ENCODE peak calls at places on chromosomes 2 and 18, in nine cellular contexts. D is neural progenitor cell; R is brain microvascular endothelial cell; M is foreskin fibroblast; G is lower leg skin; N is transverse colon; H is CD8-positive, alpha-beta T cell; L is vagina; F is HCT116. W is an unnamed sample.

GRCh38 chr2:44271296-44271695 is 4.0 kb upstream of the SLC3A1 start:
- DNase-seq in D (no peak), R (no peak), M (no peak), G (no peak), N (no peak), H (no peak), L (no peak), F (no peak), W (no peak)

GRCh38 chr18:58898427-58898826 is 33.8 kb downstream of the ZNF532 start:
- DNase-seq in D (no peak), R (no peak), M (no peak), G (no peak), N (no peak), H (no peak), L (no peak), F (no peak), W (no peak)

GRCh38 chr2:239247401-239248245 is 153.2 kb downstream of the HDAC4 start:
- DNase-seq in D (no peak), R (no peak), M (no peak), G (peak; percentile 68), N (peak; percentile 8), H (no peak), L (no peak), F (peak; percentile 99), W (no peak)

GRCh38 chr2:85705680-85706039 is 11.5 kb downstream of the GNLY start:
- DNase-seq in D (no peak), R (peak; percentile 81), M (peak; percentile 94), G (peak; percentile 90), N (peak; percentile 28), H (no peak), L (no peak), F (peak; percentile 66), W (no peak)

GRCh38 chr2:33019796-33020195 is 73.0 kb downstream of the LTBP1 start:
- DNase-seq in D (no peak), R (no peak), M (no peak), G (no peak), N (no peak), H (no peak), L (no peak), F (no peak), W (no peak)

GRCh38 chr18:23257686-23258565 is 122.6 kb downstream of the CABLES1 start:
- DNase-seq in D (no peak), R (peak; percentile 28), M (peak; percentile 32), G (no peak), N (no peak), H (no peak), L (no peak), F (no peak), W (no peak)

GRCh38 chr18:8911408-8912340 is 190.8 kb upstream of the NDUFV2 start:
- DNase-seq in D (no peak), R (no peak), M (no peak), G (no peak), N (no peak), H (no peak), L (no peak), F (no peak), W (no peak)

GRCh38 chr18:61502472-61502871 is 169.2 kb downstream of the CDH20 start:
- DNase-seq in D (peak; percentile 82), R (peak; percentile 57), M (peak; percentile 45), G (no peak), N (peak; percentile 17), H (no peak), L (no peak), F (peak; percentile 35), W (peak; percentile 31)

GRCh38 chr2:111675419-111676194 is 208.4 kb downstream of the ANAPC1 start:
- DNase-seq in D (no peak), R (no peak), M (no peak), G (peak; percentile 49), N (no peak), H (no peak), L (no peak), F (no peak), W (no peak)

GRCh38 chr2:11446733-11447248 is 19.2 kb downstream of the E2F6 start:
- DNase-seq in D (peak; percentile 80), R (peak; percentile 69), M (peak; percentile 42), G (peak; percentile 67), N (peak; percentile 48), H (peak; percentile 55), L (no peak), F (peak; percentile 22), W (peak; percentile 62)

GRCh38 chr18:14970027-14970426 is 222.1 kb downstream of the ANKRD30B start:
- DNase-seq in D (no peak), R (no peak), M (peak; percentile 33), G (peak; percentile 42), N (no peak), H (no peak), L (no peak), F (no peak), W (no peak)

GRCh38 chr2:20456049-20456665 is 9.3 kb downstream of the RHOB start:
- DNase-seq in D (no peak), R (no peak), M (no peak), G (peak; percentile 49), N (no peak), H (no peak), L (peak; percentile 87), F (no peak), W (no peak)

DNA sequence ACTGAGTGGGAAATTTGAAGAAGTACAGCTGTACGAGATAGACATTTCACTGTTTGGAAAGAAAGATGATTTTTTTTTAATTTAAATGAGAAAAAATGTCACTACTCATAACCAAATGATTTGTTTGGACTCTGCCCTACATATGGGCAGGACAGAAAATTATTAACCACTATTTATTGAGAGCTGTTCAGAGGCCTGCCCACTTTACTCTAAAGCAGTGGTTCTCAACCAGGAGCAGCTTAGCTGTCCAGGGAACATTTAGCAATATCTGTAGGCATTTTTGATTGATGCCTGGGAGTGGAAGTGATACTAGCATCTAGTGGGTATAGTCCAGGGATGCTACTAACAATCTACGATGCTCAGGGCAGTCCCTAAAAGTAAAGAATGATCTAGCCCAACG is 13.4 kb upstream of the DTNA start:
- DNase-seq in D (no peak), R (no peak), M (no peak), G (no peak), N (no peak), H (no peak), L (no peak), F (no peak), W (no peak)
- H3K4me3 ChIP-seq in D (no peak overlapping the region), R (no peak overlapping the region), M (no peak overlapping the region), G (no peak overlapping the region), N (no peak overlapping the region), H (no peak overlapping the region), L (no peak overlapping the region), F (no peak overlapping the region), W (no peak overlapping the region)

DNA sequence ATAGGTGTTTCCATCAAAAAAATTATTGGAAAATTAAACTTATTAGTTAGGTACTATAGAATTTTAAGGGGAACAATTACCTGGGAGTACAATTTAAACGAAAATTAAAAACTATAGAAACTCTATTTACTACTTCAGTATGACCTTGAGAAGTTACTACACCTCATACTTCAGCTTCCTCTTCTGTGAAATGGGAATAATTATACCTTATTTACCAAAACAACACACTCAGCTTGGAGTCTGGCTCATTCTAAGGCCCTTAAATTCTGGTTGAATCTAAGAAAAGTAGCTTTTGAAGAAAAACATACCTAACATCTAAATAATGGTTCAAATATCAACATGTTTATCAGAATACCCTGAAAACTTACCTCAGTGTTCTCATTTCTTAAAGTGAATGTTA is 2.7 kb downstream of the NABP1 start:
- DNase-seq in D (no peak), R (no peak), M (no peak), G (no peak), N (no peak), H (no peak), L (no peak), F (no peak), W (no peak)
- H3K4me3 ChIP-seq in D (no peak overlapping the region), R (peak overlapping the region; percentile 42), M (peak overlapping the region; percentile 82), G (no peak overlapping the region), N (no peak overlapping the region), H (no peak overlapping the region), L (no peak overlapping the region), F (no peak overlapping the region), W (no peak overlapping the region)

GRCh38 chr18:31586616-31587015 is 5.1 kb upstream of the TTR start:
- DNase-seq in D (no peak), R (no peak), M (no peak), G (no peak), N (no peak), H (no peak), L (no peak), F (no peak), W (no peak)
- H3K4me3 ChIP-seq in D (no peak overlapping the region), R (no peak overlapping the region), M (no peak overlapping the region), G (no peak overlapping the region), N (no peak overlapping the region), H (no peak overlapping the region), L (no peak overlapping the region), F (no peak overlapping the region), W (no peak overlapping the region)

DNA sequence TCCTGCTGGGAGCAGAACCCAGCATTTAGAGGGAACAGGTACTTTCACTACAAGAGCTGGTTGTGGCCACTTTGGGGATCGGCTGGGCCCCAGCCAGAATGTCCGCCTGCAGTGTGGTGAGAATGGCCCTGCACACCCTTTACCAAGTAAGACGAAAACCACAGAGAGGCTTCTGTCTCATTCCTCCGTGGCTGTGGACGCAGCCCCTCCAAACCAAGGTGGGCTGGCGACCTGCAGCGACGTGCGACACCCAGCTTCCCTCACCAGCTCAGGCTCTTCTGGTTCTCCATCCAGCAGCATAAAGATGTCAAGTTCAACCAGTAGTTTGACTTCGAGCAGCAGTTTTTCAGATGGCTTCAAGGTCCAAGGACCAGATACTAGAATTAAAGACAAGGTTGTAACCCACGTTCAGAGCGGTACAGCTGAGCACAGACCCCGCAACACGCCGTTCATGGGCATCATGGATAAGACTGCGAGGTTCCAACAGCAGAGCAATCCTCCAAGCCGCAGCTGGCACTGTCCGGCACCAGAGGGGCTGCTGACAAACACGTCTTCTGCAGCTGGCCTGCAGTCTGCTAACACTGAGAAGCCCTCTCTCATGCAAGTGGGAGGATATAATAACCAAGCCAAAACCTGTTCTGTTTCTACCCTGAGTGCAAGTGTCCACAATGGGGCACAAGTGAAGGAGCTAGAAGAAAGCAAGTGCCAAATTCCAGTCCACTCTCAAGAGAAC is 56.2 kb downstream of the WDSUB1 start:
- DNase-seq in D (no peak), R (no peak), M (no peak), G (peak; percentile 75), N (no peak), H (no peak), L (peak; percentile 76), F (no peak), W (no peak)
- H3K4me3 ChIP-seq in D (no peak overlapping the region), R (no peak overlapping the region), M (no peak overlapping the region), G (no peak overlapping the region), N (no peak overlapping the region), H (no peak overlapping the region), L (no peak overlapping the region), F (no peak overlapping the region), W (no peak overlapping the region)

GRCh38 chr2:5453648-5454390 is 238.4 kb upstream of the SOX11 start:
- DNase-seq in D (no peak), R (peak; percentile 80), M (no peak), G (no peak), N (no peak), H (no peak), L (no peak), F (no peak), W (no peak)
- H3K4me3 ChIP-seq in D (no peak overlapping the region), R (peak overlapping the region; percentile 17), M (no peak overlapping the region), G (no peak overlapping the region), N (no peak overlapping the region), H (no peak overlapping the region), L (no peak overlapping the region), F (no peak overlapping the region), W (no peak overlapping the region)

GRCh38 chr2:25980076-25980887 is 2.0 kb downstream of the KIF3C start:
- DNase-seq in D (no peak), R (no peak), M (no peak), G (no peak), N (no peak), H (no peak), L (no peak), F (no peak), W (no peak)
- H3K4me3 ChIP-seq in D (no peak overlapping the region), R (no peak overlapping the region), M (no peak overlapping the region), G (no peak overlapping the region), N (no peak overlapping the region), H (no peak overlapping the region), L (no peak overlapping the region), F (no peak overlapping the region), W (no peak overlapping the region)